ENCODE peak calls at places on chromosomes 7 and 10, in four cellular contexts. S is left lung, L is nephron progenitor cell, W is omental fat pad. Z is an unnamed sample.

GRCh38 chr10:88731296-88731695 is 25.2 kb downstream of the LIPK start:
- DNase-seq in W (no peak), L (no peak), S (peak), Z (no peak)

GRCh38 chr7:122517576-122517975 is 181.3 kb downstream of the RNF133 start:
- DNase-seq in S (no peak), L (no peak), W (no peak), Z (no peak)

GRCh38 chr7:122416316-122416925 is 111.9 kb upstream of the FEZF1 start:
- DNase-seq in L (no peak), W (no peak), S (no peak), Z (no peak)

GRCh38 chr7:42292991-42293521 is 56.0 kb upstream of the GLI3 start:
- DNase-seq in L (no peak), W (no peak), S (peak), Z (no peak)

GRCh38 chr7:44375236-44375699 is 49.9 kb upstream of the CAMK2B start:
- DNase-seq in W (no peak), S (no peak), L (peak), Z (no peak)

GRCh38 chr7:155009570-155010157 is 6.7 kb upstream of the PAXIP1 start:
- DNase-seq in S (no peak), L (no peak), W (no peak), Z (no peak)

GRCh38 chr7:8125680-8126444 is 136.1 kb downstream of the ICA1 start:
- DNase-seq in S (peak), L (no peak), W (no peak), Z (no peak)

GRCh38 chr7:147088916-147089315 is 972.3 kb downstream of the CNTNAP2 start:
- DNase-seq in L (no peak), W (no peak), S (no peak), Z (no peak)

GRCh38 chr10:98340946-98341345 is 73.0 kb upstream of the LOXL4 start:
- DNase-seq in L (no peak), W (no peak), S (no peak), Z (no peak)

GRCh38 chr10:86290933-86291615 is 75.5 kb downstream of the GRID1 start:
- DNase-seq in L (no peak), S (no peak), W (no peak), Z (no peak)

GRCh38 chr10:31549936-31550335 is 230.9 kb downstream of the ZEB1 start:
- DNase-seq in S (no peak), L (no peak), W (no peak), Z (no peak)

GRCh38 chr10:132203256-132204077 is 16.7 kb downstream of the DPYSL4 start:
- DNase-seq in L (no peak), W (no peak), S (no peak), Z (no peak)

GRCh38 chr10:6465854-6466524 is 114.1 kb downstream of the PRKCQ start:
- DNase-seq in W (no peak), L (no peak), S (no peak), Z (no peak)

GRCh38 chr10:49691588-49691987 is 12.1 kb downstream of the C10orf53 start:
- DNase-seq in S (no peak), W (no peak), L (no peak), Z (no peak)

GRCh38 chr7:128838109-128838779 is 8.0 kb downstream of the FLNC start:
- DNase-seq in S (no peak), L (no peak), W (no peak), Z (no peak)

GRCh38 chr10:126021833-126022500 is 125.6 kb downstream of the FANK1 start:
- DNase-seq in S (no peak), L (no peak), W (no peak), Z (no peak)

GRCh38 chr10:7529638-7530037 is 118.8 kb upstream of the SFMBT2 start:
- DNase-seq in S (no peak), W (no peak), L (no peak), Z (no peak)

GRCh38 chr10:51389415-51390342 is 309.7 kb downstream of the CSTF2T start:
- DNase-seq in L (peak), W (no peak), S (peak), Z (peak)

GRCh38 chr10:5524721-5525531 is at the start of gene CALML3:
- DNase-seq in S (peak), W (no peak), L (no peak), Z (no peak)

GRCh38 chr10:85786401-85786899 is 580.1 kb downstream of the GRID1 start:
- DNase-seq in L (peak), W (no peak), S (no peak), Z (no peak)

GRCh38 chr10:132481690-132482089 is 55.9 kb upstream of the INPP5A start:
- DNase-seq in L (no peak), S (peak), W (no peak), Z (no peak)

GRCh38 chr10:48517911-48518321 is 87.0 kb downstream of the ARHGAP22 start:
- DNase-seq in S (no peak), W (no peak), L (no peak), Z (no peak)

GRCh38 chr7:44539669-44540516 is 1.2 kb downstream of the NPC1L1 start:
- DNase-seq in L (no peak), S (no peak), W (no peak), Z (no peak)

GRCh38 chr7:75596727-75597614 is 104.9 kb downstream of the SPDYE5 start:
- DNase-seq in L (no peak), S (no peak), W (no peak), Z (no peak)

GRCh38 chr10:3141361-3142005 is 31.1 kb downstream of the PITRM1 start:
- DNase-seq in L (no peak), S (no peak), W (no peak), Z (no peak)

GRCh38 chr7:20236790-20237189 is 19.6 kb upstream of the MACC1 start:
- DNase-seq in W (no peak), L (no peak), S (no peak), Z (no peak)

GRCh38 chr7:11625669-11626068 is 206.3 kb downstream of the THSD7A start:
- DNase-seq in W (no peak), S (no peak), L (no peak), Z (no peak)

GRCh38 chr10:21511931-21512330 is 13.6 kb downstream of the SKIDA1 start:
- DNase-seq in W (no peak), S (no peak), L (no peak), Z (no peak)

GRCh38 chr10:26112532-26112931 is 104.0 kb upstream of the GAD2 start:
- DNase-seq in S (no peak), L (no peak), W (no peak), Z (no peak)

GRCh38 chr7:2729043-2729892 is 41.3 kb downstream of the AMZ1 start:
- DNase-seq in W (no peak), L (no peak), S (peak), Z (no peak)

GRCh38 chr7:2931034-2931415 is 86.9 kb upstream of the GNA12 start:
- DNase-seq in L (no peak), S (no peak), W (no peak), Z (no peak)

GRCh38 chr10:47357911-47358310 is 9.7 kb downstream of the RBP3 start:
- DNase-seq in L (no peak), W (no peak), S (no peak), Z (no peak)

GRCh38 chr7:115183431-115184057 is 261.6 kb downstream of the MDFIC start:
- DNase-seq in S (no peak), L (no peak), W (no peak), Z (no peak)

GRCh38 chr10:129773359-129773990 is 190.6 kb downstream of the EBF3 start:
- DNase-seq in W (no peak), S (no peak), L (no peak), Z (no peak)

GRCh38 chr10:5043716-5044115 is 40.1 kb upstream of the AKR1C2 start:
- DNase-seq in S (peak), W (no peak), L (no peak), Z (no peak)

GRCh38 chr10:132478341-132479023 is 59.1 kb upstream of the INPP5A start:
- DNase-seq in W (no peak), L (no peak), S (peak), Z (no peak)

GRCh38 chr7:19508124-19508523 is 200.7 kb downstream of the POLR1F start:
- DNase-seq in W (no peak), S (no peak), L (no peak), Z (no peak)

GRCh38 chr10:72124984-72125383 is 36.6 kb upstream of the SPOCK2 start:
- DNase-seq in S (no peak), W (no peak), L (no peak), Z (no peak)

GRCh38 chr10:22658745-22659410 is 55.5 kb downstream of the PIP4K2A start:
- DNase-seq in S (no peak), L (no peak), W (no peak), Z (no peak)

GRCh38 chr7:91957236-91957635 is 16.6 kb downstream of the AKAP9 start:
- DNase-seq in S (no peak), W (no peak), L (no peak), Z (no peak)

GRCh38 chr7:119572132-119572531 is 700.8 kb upstream of the KCND2 start:
- DNase-seq in S (no peak), L (no peak), W (no peak), Z (no peak)
- TF ChIP-seq CTCF in S (no peak), L (no peak), W (no peak), Z (no peak)

DNA sequence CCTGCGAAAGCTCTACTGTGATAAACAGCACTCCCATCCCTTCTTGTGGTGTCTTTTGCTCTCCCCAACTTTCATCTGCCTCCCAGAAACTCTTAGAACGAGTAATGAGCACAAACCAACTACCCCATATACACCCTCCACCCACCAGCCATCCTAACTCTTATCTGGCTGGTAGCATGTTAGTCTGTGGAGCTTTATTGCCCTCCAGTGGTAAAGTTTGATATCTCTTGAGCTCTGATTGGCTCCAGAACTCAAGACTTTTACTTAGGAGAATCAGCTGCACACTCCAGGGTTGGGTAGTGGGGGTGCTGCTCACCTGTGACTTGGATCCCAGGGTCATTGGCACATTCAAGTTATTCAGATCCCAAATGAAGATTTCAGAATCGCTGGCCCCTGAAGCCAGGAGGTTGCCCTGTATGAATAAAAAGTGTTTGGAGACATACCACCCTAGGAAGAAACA is 10.9 kb downstream of the SEC31B start:
- DNase-seq in L (peak), W (no peak), S (no peak), Z (peak)
- TF ChIP-seq CTCF in L (peak), W (no peak), S (peak), Z (peak)

GRCh38 chr7:71283802-71284201 is 151.9 kb downstream of the GALNT17 start:
- DNase-seq in W (no peak), S (no peak), L (no peak), Z (no peak)
- TF ChIP-seq CTCF in W (no peak), S (no peak), L (no peak), Z (no peak)

GRCh38 chr7:95693551-95694333 is 78.6 kb upstream of the DYNC1I1 start:
- DNase-seq in W (no peak), L (no peak), S (no peak), Z (no peak)

GRCh38 chr7:95688931-95689453 is 83.4 kb upstream of the DYNC1I1 start:
- DNase-seq in S (no peak), W (no peak), L (no peak), Z (no peak)

GRCh38 chr7:95691464-95691863 is 80.9 kb upstream of the DYNC1I1 start:
- DNase-seq in S (no peak), L (no peak), W (no peak), Z (no peak)

GRCh38 chr7:95690367-95690947 is 81.9 kb upstream of the DYNC1I1 start:
- DNase-seq in L (peak), S (no peak), W (no peak), Z (peak)

DNA sequence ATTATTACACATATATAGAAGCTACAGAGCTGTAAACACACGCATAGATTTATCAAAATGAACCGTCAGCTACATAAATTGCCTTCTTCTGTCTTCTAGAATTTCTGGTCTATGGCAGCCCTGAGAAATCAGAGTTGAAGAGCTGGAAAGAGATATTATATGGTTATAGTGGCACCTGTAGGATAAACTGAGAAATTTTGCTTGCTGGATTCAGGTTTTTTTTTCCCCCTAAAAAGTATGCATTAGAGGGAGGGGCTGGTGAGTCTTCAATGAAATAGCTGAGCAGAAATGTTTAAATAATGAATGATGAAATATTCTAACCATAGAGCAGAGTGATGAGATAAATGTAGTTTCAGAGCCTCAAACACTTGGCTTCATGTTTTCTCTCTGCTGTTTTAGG is 78.0 kb upstream of the DYNC1I1 start:
- DNase-seq in W (no peak), L (no peak), S (no peak), Z (no peak)
- TF ChIP-seq CTCF in W (no peak), L (no peak), S (no peak), Z (no peak)

GRCh38 chr7:98283887-98284222 is 2.4 kb downstream of the BRI3 start:
- DNase-seq in W (no peak), S (no peak), L (no peak), Z (no peak)
- TF ChIP-seq CTCF in W (no peak), S (no peak), L (no peak), Z (no peak)

GRCh38 chr10:2143213-2143882 is 406.0 kb upstream of the ADARB2 start:
- DNase-seq in W (no peak), S (no peak), L (no peak), Z (no peak)

DNA sequence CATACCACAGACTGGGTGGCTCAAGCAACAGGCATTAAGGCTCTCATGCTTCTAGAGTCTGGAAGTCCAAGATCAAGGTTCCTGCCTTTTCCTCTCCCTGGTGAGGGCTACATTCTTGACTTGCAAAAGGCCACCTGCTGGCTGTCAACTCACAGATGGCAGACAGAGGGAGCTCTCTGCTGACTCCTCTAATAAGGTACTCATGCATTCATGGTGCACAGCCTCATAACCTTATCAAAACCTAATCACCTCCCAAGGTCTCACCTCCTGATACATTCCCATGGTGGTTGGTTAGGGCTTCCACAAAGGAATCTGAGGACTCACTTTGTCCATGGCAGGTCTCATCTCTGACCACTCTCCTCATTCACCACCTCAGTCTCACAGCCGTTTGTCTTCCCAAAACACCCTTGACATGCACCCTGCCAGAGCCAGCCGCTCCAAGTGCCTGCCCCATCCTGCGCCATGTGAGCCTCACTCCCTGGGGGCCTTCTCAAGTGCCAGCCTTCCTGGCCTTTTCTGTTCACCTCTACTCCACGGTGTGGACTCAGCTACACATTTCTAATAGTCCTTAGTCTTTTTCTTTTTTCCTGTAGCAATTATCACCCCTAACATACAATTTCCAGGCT is 400.3 kb upstream of the ADARB2 start:
- DNase-seq in L (peak), S (no peak), W (no peak), Z (no peak)
- TF ChIP-seq CTCF in L (peak), S (no peak), W (no peak), Z (peak)

DNA sequence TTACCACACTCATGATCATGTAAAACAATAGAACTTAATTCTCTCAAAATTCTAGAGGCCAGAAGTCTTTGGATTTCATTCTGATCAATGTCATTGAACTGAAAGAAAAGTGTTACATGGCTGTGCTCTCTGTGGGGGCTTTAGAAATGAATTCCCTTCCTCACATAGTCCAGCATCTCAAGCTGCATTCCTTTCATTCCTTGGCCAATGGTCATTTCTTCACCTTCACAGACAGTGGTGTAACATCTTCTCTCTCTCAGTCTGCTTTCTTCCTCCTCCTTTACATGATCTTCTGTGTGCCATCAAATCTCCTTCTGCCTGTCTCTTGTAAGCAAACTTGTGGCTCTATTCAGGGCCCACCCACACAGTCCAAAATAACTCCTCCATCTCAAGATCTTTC is 735.3 kb downstream of the SUGCT start:
- DNase-seq in L (no peak), W (no peak), S (no peak), Z (no peak)
- TF ChIP-seq CTCF in L (no peak), W (no peak), S (no peak), Z (no peak)

DNA sequence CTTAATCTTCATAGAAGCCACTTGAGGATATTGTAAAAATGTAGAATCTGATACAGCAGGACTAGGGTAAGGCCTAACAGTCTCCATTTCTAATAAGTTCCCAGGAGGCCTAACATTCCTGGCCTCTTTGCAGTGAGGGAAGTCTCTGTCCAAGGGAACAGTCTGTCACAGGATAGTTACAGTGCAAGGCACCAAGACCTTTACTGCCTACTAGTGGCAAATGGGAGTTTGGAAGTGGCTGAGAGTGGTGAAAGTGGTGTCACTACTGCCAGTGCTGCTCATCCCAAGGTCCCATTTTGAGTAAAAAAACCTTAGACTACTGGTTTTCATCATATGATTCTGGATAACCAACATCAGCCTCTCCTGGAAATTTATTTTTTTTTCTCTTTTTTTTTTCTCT is 619.5 kb upstream of the SEMA3D start:
- DNase-seq in W (no peak), S (no peak), L (no peak), Z (no peak)
- TF ChIP-seq CTCF in W (no peak), S (no peak), L (peak), Z (no peak)

Z was measured in neural crest cell.